ENCODE peak calls at places on chromosomes 6 and 20, in six cellular contexts. U is HL-60; L is stimulated activated CD8-positive, alpha-beta memory T cell treated with anti-CD3 and anti-CD28 coated beads, Interleukin-15, amount 100 ng/mL, for 1 hour; Q is activated naive CD8-positive, alpha-beta T cell treated with anti-CD3 and anti-CD28 coated beads, Interleukin-2, amount 50 U/mL, for 24 hours; A is activated CD4-positive, CD25-positive, alpha-beta regulatory T cell; S is A549. N is an unnamed sample.

GRCh38 chr6:125995972-125996580 is 9.7 kb downstream of the TRMT11 start:
- DNase-seq in U (peak), L (peak), Q (peak), A (peak), S (peak), N (peak)

GRCh38 chr6:56540232-56540631 is 102.5 kb downstream of the DST start:
- DNase-seq in U (peak), L (no peak), Q (no peak), A (no peak), S (no peak), N (no peak)

GRCh38 chr20:43463864-43464785 is 6.4 kb downstream of the SRSF6 start:
- DNase-seq in U (no peak), L (no peak), Q (no peak), A (no peak), S (no peak), N (no peak)

GRCh38 chr6:170075659-170076223 is 215.1 kb downstream of the DLL1 start:
- DNase-seq in U (no peak), L (no peak), Q (no peak), A (no peak), S (no peak), N (no peak)

GRCh38 chr20:55160022-55160421 is 684.6 kb downstream of the DOK5 start:
- DNase-seq in U (no peak), L (no peak), Q (no peak), A (no peak), S (no peak), N (no peak)

GRCh38 chr6:79421707-79422484 is 115.3 kb downstream of the LCA5 start:
- DNase-seq in U (no peak), L (no peak), Q (no peak), A (no peak), S (peak), N (no peak)

GRCh38 chr20:35721621-35722020 is 20.4 kb downstream of the RBM39 start:
- DNase-seq in U (no peak), L (no peak), Q (no peak), A (no peak), S (no peak), N (no peak)

GRCh38 chr6:150880336-150880735 is 14.8 kb downstream of the MTHFD1L start:
- DNase-seq in U (no peak), L (no peak), Q (no peak), A (no peak), S (no peak), N (no peak)

GRCh38 chr6:97465877-97466710 is 183.1 kb upstream of the MMS22L start:
- DNase-seq in U (no peak), L (no peak), Q (no peak), A (no peak), S (no peak), N (no peak)

GRCh38 chr20:21182832-21183563 is 57.1 kb downstream of the KIZ start:
- DNase-seq in U (no peak), L (no peak), Q (no peak), A (no peak), S (peak), N (no peak)

GRCh38 chr6:8570241-8570924 is 135.0 kb upstream of the SLC35B3 start:
- DNase-seq in U (no peak), L (no peak), Q (no peak), A (no peak), S (no peak), N (no peak)

GRCh38 chr6:33372532-33373123 is 19.0 kb upstream of the KIFC1 start:
- DNase-seq in U (no peak), L (no peak), Q (no peak), A (no peak), S (no peak), N (no peak)

GRCh38 chr6:45387236-45387635 is 9.5 kb upstream of the SUPT3H start:
- DNase-seq in U (no peak), L (no peak), Q (no peak), A (no peak), S (no peak), N (no peak)

GRCh38 chr6:152723398-152723797 is 25.7 kb downstream of the MYCT1 start:
- DNase-seq in U (no peak), L (no peak), Q (no peak), A (no peak), S (peak), N (no peak)

GRCh38 chr6:140434761-140435160 is 1060.3 kb upstream of the CITED2 start:
- DNase-seq in U (no peak), L (no peak), Q (no peak), A (no peak), S (no peak), N (no peak)

GRCh38 chr6:18269253-18269652 is 4.9 kb upstream of the DEK start:
- DNase-seq in U (no peak), L (no peak), Q (no peak), A (no peak), S (no peak), N (no peak)

GRCh38 chr20:40251284-40251932 is 437.6 kb downstream of the MAFB start:
- DNase-seq in U (no peak), L (no peak), Q (no peak), A (no peak), S (peak), N (no peak)

GRCh38 chr6:159762681-159763293 is 942 bp downstream of the ACAT2 start:
- DNase-seq in U (no peak), L (no peak), Q (peak), A (no peak), S (peak), N (peak)

GRCh38 chr6:99434702-99435530 is 9.8 kb upstream of the PNISR start:
- DNase-seq in U (no peak), L (no peak), Q (no peak), A (no peak), S (peak), N (no peak)

GRCh38 chr6:2817778-2818443 is 23.8 kb downstream of the SERPINB1 start:
- DNase-seq in U (no peak), L (no peak), Q (no peak), A (no peak), S (peak), N (no peak)

GRCh38 chr6:97059473-97059872 is 134.9 kb downstream of the KLHL32 start:
- DNase-seq in U (peak), L (no peak), Q (no peak), A (no peak), S (peak), N (no peak)

GRCh38 chr6:72861935-72862432 is 240.1 kb downstream of the KCNQ5 start:
- DNase-seq in U (peak), L (no peak), Q (no peak), A (no peak), S (no peak), N (no peak)

GRCh38 chr20:37513764-37514359 is 7.2 kb upstream of the NNAT start:
- DNase-seq in U (no peak), L (no peak), Q (no peak), A (no peak), S (no peak), N (no peak)

GRCh38 chr6:131222773-131223172 is 87.5 kb downstream of the AKAP7 start:
- DNase-seq in U (no peak), L (no peak), Q (no peak), A (no peak), S (no peak), N (no peak)

GRCh38 chr20:63321148-63321831 is 28.3 kb downstream of the COL20A1 start:
- DNase-seq in U (no peak), L (no peak), Q (no peak), A (no peak), S (no peak), N (no peak)

GRCh38 chr20:56215115-56215514 is 33.4 kb upstream of the MC3R start:
- DNase-seq in U (no peak), L (no peak), Q (no peak), A (no peak), S (no peak), N (no peak)

GRCh38 chr20:46552460-46553420 is 2.3 kb upstream of the OCSTAMP start:
- DNase-seq in U (peak), L (no peak), Q (peak), A (no peak), S (no peak), N (no peak)